ENCODE peak calls at places on chromosomes 3 and 15, in four cellular contexts. One of them, this sample, is unnamed.

GRCh38 chr3:70988111-70988510 is 595.4 kb downstream of the FOXP1 start:
- DNase-seq in stomach: no peak
- DNase-seq in SK-N-SH: no peak
- DNase-seq in GM12878: no peak
- DNase-seq in this sample: no peak

GRCh38 chr15:83323296-83323711 is 38.8 kb upstream of the BNC1 start:
- DNase-seq in stomach: no peak
- DNase-seq in SK-N-SH: peak
- DNase-seq in GM12878: no peak
- DNase-seq in this sample: no peak

GRCh38 chr3:171326717-171327440 is 133.3 kb downstream of the TNIK start:
- DNase-seq in SK-N-SH: no peak
- DNase-seq in GM12878: no peak
- DNase-seq in stomach: no peak
- DNase-seq in this sample: peak

GRCh38 chr3:124859025-124859424 is 28.1 kb downstream of the ITGB5 start:
- DNase-seq in GM12878: no peak
- DNase-seq in stomach: no peak
- DNase-seq in SK-N-SH: no peak
- DNase-seq in this sample: no peak

GRCh38 chr3:186967686-186968085 is 37.4 kb downstream of the ST6GAL1 start:
- DNase-seq in GM12878: no peak
- DNase-seq in stomach: no peak
- DNase-seq in SK-N-SH: no peak
- DNase-seq in this sample: no peak

GRCh38 chr3:89221913-89222312 is 114.5 kb downstream of the EPHA3 start:
- DNase-seq in stomach: no peak
- DNase-seq in SK-N-SH: no peak
- DNase-seq in GM12878: no peak
- DNase-seq in this sample: no peak

GRCh38 chr3:151404316-151404715 is 19.8 kb upstream of the P2RY12 start:
- DNase-seq in GM12878: no peak
- DNase-seq in stomach: no peak
- DNase-seq in SK-N-SH: no peak
- DNase-seq in this sample: no peak

GRCh38 chr3:114847564-114847963 is 299.5 kb downstream of the ZBTB20 start:
- DNase-seq in SK-N-SH: no peak
- DNase-seq in stomach: no peak
- DNase-seq in GM12878: no peak
- DNase-seq in this sample: no peak

GRCh38 chr3:17908399-17909191 is 166.2 kb upstream of the TBC1D5 start:
- DNase-seq in SK-N-SH: peak
- DNase-seq in stomach: no peak
- DNase-seq in GM12878: no peak
- DNase-seq in this sample: no peak

DNA sequence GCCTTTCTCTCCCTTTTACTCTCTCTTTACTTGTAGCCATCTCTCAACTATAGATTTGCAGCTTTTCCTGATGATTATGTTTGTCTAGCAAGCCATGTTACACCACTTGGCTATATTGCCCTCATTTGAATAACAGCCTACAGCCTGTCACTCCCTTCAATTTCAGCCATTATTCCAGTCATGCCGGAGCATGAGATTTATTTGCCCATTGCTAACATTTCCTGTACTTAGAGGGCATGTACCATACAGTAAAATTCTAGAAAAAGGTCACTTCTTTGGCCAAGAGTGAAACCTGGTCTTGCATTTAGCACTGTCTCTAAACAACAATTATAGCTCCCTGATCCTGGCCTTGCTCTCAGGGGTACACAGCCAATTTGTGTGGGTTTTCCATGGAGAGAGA is 221.7 kb upstream of the TMC3 start:
- DNase-seq in SK-N-SH: no peak
- DNase-seq in GM12878: no peak
- DNase-seq in stomach: no peak
- DNase-seq in this sample: no peak
- H3K4me3 ChIP-seq in SK-N-SH: no peak
- H3K4me3 ChIP-seq in GM12878: no peak
- H3K4me3 ChIP-seq in stomach: no peak
- H3K4me3 ChIP-seq in this sample: no peak

GRCh38 chr15:101009176-101009575 is 90.0 kb downstream of the LRRK1 start:
- DNase-seq in stomach: no peak
- DNase-seq in SK-N-SH: no peak
- DNase-seq in GM12878: no peak
- DNase-seq in this sample: no peak

GRCh38 chr15:101008158-101009139 is 89.3 kb downstream of the LRRK1 start:
- DNase-seq in SK-N-SH: peak
- DNase-seq in GM12878: peak
- DNase-seq in stomach: peak
- DNase-seq in this sample: peak

GRCh38 chr15:101004500-101004899 is 85.3 kb downstream of the LRRK1 start:
- DNase-seq in stomach: no peak
- DNase-seq in SK-N-SH: no peak
- DNase-seq in GM12878: no peak
- DNase-seq in this sample: no peak

GRCh38 chr15:101004986-101005747 is 86.0 kb downstream of the LRRK1 start:
- DNase-seq in SK-N-SH: no peak
- DNase-seq in GM12878: no peak
- DNase-seq in stomach: no peak
- DNase-seq in this sample: no peak

DNA sequence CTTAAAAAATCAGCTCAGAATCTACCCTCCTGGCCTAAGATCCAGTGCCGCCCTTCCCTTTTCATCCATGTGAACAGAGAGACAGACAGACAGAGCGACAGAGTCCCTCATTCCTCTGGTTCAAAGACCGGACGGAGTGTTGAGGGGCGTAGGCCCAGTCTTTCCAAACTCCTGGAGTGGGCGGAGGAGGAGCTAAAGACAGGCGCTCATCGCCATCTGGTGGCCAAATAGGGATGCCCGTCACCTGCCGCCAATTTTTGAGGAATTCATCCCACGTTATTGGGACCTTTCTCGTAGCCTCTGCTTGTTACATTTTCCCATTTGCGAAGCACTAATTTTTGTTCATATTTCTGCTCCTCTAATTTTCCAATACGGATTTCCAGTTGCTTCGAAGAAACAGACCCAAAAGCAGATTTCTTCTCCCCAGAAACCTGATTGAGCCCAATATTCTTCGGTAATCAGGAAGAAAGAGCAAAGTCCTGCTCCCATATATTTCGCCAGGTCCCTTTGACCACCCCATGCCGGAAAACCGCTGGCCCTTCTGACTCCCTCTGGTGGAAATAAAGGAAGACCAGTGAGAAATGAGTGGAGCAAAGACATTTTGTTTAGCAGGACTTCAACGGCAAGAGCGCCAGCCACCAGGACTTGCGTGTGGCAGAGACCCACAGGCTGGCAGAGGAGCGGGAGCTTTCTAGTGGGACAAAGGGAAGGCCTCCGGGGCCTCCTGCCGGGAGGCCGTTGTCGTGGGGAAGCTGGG is 88.0 kb downstream of the LRRK1 start:
- DNase-seq in GM12878: peak
- DNase-seq in SK-N-SH: peak
- DNase-seq in stomach: peak
- DNase-seq in this sample: no peak
- TF ChIP-seq POLR2AphosphoS5 in GM12878: no peak
- TF ChIP-seq POLR2AphosphoS5 in SK-N-SH: no peak
- TF ChIP-seq POLR2AphosphoS5 in stomach: no peak
- TF ChIP-seq POLR2AphosphoS5 in this sample: no peak

GRCh38 chr15:64092864-64093626 is 593 bp downstream of the CIAO2A start:
- DNase-seq in SK-N-SH: peak
- DNase-seq in GM12878: no peak
- DNase-seq in stomach: peak
- DNase-seq in this sample: peak

GRCh38 chr15:64095795-64096485 is at the start of gene SNX1:
- DNase-seq in SK-N-SH: peak
- DNase-seq in GM12878: peak
- DNase-seq in stomach: peak
- DNase-seq in this sample: peak

GRCh38 chr15:64092075-64092820 is 1.4 kb downstream of the CIAO2A start:
- DNase-seq in GM12878: no peak
- DNase-seq in SK-N-SH: no peak
- DNase-seq in stomach: no peak
- DNase-seq in this sample: no peak

GRCh38 chr15:64095431-64095794 is 369 bp upstream of the SNX1 start:
- DNase-seq in stomach: no peak
- DNase-seq in GM12878: no peak
- DNase-seq in SK-N-SH: no peak
- DNase-seq in this sample: no peak

DNA sequence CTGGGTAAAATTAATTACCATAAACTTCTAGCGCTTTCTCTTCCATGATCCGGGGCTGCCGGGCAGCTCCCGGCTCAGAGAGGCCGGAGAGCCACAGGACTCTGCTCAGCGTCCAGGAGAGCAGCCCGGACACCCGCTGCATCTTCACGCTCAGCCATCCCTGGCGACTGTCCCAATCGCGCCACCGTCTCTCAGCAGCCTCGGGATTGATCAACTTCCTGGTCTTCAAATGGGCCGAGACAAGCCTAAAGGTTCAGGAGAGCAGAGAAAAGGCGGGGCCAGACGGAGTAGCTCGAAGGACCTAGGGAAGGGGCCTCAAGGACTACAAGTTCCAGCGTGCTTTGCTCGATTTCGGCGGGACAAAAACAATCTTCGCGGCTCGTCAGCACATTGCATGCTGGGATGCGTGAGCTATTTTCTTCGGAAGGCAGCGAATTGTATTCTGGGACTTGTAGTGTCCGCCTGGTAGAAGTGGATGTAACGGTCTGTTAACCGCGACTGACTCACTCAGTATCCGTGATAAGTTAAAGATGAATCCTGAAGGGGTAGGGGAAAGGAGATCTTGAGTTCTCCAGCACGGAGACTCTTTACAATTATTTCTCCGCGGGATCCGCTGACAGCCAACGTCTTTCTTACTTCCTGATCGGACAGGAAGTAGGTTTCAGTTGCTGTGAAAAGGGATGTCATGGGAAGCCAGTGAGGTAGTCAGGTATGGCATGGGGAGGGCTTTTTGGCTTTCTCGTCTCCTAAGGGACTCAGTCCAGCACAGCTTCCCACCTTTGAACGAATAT is at the start of gene CIAO2A:
- DNase-seq in SK-N-SH: peak
- DNase-seq in stomach: peak
- DNase-seq in GM12878: peak
- DNase-seq in this sample: peak
- TF ChIP-seq EP300 in SK-N-SH: no peak
- TF ChIP-seq EP300 in stomach: no peak
- TF ChIP-seq EP300 in GM12878: no peak
- TF ChIP-seq EP300 in this sample: peak

GRCh38 chr15:98419173-98419814 is 229.0 kb upstream of the IGF1R start:
- DNase-seq in GM12878: no peak
- DNase-seq in SK-N-SH: no peak
- DNase-seq in stomach: no peak
- DNase-seq in this sample: no peak

GRCh38 chr15:98420837-98421236 is 227.5 kb upstream of the IGF1R start:
- DNase-seq in GM12878: no peak
- DNase-seq in stomach: no peak
- DNase-seq in SK-N-SH: peak
- DNase-seq in this sample: no peak

GRCh38 chr15:98422086-98422478 is 226.3 kb upstream of the IGF1R start:
- DNase-seq in SK-N-SH: no peak
- DNase-seq in stomach: no peak
- DNase-seq in GM12878: no peak
- DNase-seq in this sample: no peak

GRCh38 chr15:98425173-98425572 is 223.2 kb upstream of the IGF1R start:
- DNase-seq in stomach: no peak
- DNase-seq in GM12878: no peak
- DNase-seq in SK-N-SH: no peak
- DNase-seq in this sample: no peak

DNA sequence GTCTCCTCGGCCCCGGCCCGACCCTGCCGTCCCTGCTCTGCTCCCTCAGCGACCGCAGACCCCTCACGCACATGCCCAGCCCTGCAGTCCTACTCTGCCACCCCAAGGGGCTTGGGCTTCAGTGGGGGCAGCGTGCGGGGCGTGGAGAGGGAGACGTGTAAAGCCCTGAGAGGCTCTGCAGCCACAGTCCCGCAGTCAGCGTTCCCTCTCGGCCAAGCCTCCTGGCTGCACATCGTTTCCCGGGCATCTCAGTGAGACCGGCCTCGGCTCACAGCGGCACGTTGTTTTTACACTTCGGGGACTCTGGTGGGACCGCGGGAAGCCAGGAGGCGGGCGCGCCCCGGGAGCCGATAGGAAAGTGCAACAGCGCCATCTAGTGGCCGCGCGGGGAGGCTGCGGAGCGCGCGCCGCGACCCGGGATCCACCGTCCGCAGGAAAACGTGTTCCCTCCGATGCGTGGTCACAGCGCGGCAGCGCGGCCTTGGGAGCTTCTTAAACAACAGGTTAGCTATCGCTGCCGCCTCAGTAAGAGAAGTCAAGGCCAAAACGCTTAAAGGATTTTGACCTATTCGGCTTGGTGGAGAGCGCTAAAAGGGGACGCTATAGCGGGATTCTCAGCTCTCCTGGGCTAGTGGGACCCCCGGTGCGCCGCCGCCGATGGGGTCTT is 226.8 kb upstream of the IGF1R start:
- DNase-seq in GM12878: no peak
- DNase-seq in SK-N-SH: peak
- DNase-seq in stomach: peak
- DNase-seq in this sample: peak
- H3K4me3 ChIP-seq in GM12878: no peak
- H3K4me3 ChIP-seq in SK-N-SH: peak
- H3K4me3 ChIP-seq in stomach: peak
- H3K4me3 ChIP-seq in this sample: peak

DNA sequence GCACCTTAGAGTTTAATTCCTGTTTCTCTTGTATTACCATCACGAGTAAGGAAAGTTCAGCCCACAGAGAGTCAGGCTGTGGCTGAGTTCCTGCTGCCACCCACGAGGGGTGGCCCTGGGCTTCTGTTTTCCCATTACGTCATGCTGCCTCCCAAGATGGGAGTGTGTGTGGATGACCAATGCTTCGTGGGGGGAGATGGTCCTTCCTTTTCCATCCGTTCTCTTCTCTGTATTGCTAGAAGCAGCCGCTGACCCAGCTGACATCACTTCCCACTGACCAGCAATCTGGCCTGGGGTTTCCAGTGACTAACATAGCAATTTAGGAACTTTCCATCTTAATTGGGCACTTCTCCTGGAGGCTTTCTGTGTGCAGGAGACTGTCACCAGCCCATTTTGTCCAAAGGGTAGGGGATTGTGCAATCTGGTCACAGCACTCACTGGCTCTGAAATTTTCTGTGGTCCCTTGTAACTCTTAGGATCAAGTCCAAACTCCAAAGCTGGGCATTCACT is 9.3 kb downstream of the IRAK2 start:
- DNase-seq in stomach: peak
- DNase-seq in SK-N-SH: no peak
- DNase-seq in GM12878: no peak
- DNase-seq in this sample: peak
- TF ChIP-seq POLR2AphosphoS5 in stomach: no peak
- TF ChIP-seq POLR2AphosphoS5 in SK-N-SH: peak
- TF ChIP-seq POLR2AphosphoS5 in GM12878: no peak
- TF ChIP-seq POLR2AphosphoS5 in this sample: peak

GRCh38 chr3:183629546-183630301 is 5.7 kb upstream of the KLHL24 start:
- DNase-seq in stomach: no peak
- DNase-seq in SK-N-SH: no peak
- DNase-seq in GM12878: no peak
- DNase-seq in this sample: no peak
- TF ChIP-seq EP300 in stomach: no peak
- TF ChIP-seq EP300 in SK-N-SH: no peak
- TF ChIP-seq EP300 in GM12878: no peak
- TF ChIP-seq EP300 in this sample: peak

GRCh38 chr15:48897144-48897814 is 19.3 kb downstream of the EID1 start:
- DNase-seq in GM12878: no peak
- DNase-seq in SK-N-SH: no peak
- DNase-seq in stomach: no peak
- DNase-seq in this sample: no peak
- H3K4me3 ChIP-seq in GM12878: no peak
- H3K4me3 ChIP-seq in SK-N-SH: no peak
- H3K4me3 ChIP-seq in stomach: peak
- H3K4me3 ChIP-seq in this sample: peak

This sample was measured in upper lobe of left lung.